ENCODE peak calls at places on chromosomes 6 and 20, in four cellular contexts. One of them, this sample, is unnamed.

GRCh38 chr6:56642366-56643261 is at the start of gene DST:
- DNase-seq in sigmoid colon: no peak
- DNase-seq in transverse colon: no peak
- DNase-seq in tibial nerve: no peak
- DNase-seq in this sample: no peak

GRCh38 chr6:110528051-110528929 is 51.9 kb upstream of the SLC22A16 start:
- DNase-seq in sigmoid colon: no peak
- DNase-seq in transverse colon: peak
- DNase-seq in tibial nerve: peak
- DNase-seq in this sample: no peak

GRCh38 chr6:90028080-90028778 is 134.0 kb downstream of the GJA10 start:
- DNase-seq in sigmoid colon: no peak
- DNase-seq in transverse colon: no peak
- DNase-seq in tibial nerve: no peak
- DNase-seq in this sample: no peak

GRCh38 chr6:170031096-170031471 is 259.8 kb downstream of the DLL1 start:
- DNase-seq in sigmoid colon: peak
- DNase-seq in transverse colon: peak
- DNase-seq in tibial nerve: no peak
- DNase-seq in this sample: peak

GRCh38 chr6:11714116-11714797 is 64.3 kb downstream of the ADTRP start:
- DNase-seq in sigmoid colon: no peak
- DNase-seq in transverse colon: no peak
- DNase-seq in tibial nerve: no peak
- DNase-seq in this sample: no peak

GRCh38 chr6:152635949-152636674 is 1.1 kb downstream of the SYNE1 start:
- DNase-seq in sigmoid colon: peak
- DNase-seq in transverse colon: no peak
- DNase-seq in tibial nerve: no peak
- DNase-seq in this sample: no peak

GRCh38 chr6:108100003-108100402 is 25.5 kb upstream of the OSTM1 start:
- DNase-seq in sigmoid colon: no peak
- DNase-seq in transverse colon: no peak
- DNase-seq in tibial nerve: no peak
- DNase-seq in this sample: no peak

GRCh38 chr6:75986935-75987334 is 85.5 kb downstream of the IMPG1 start:
- DNase-seq in sigmoid colon: no peak
- DNase-seq in transverse colon: no peak
- DNase-seq in tibial nerve: no peak
- DNase-seq in this sample: no peak

GRCh38 chr20:39108746-39109145 is 146.6 kb downstream of the DHX35 start:
- DNase-seq in sigmoid colon: no peak
- DNase-seq in transverse colon: no peak
- DNase-seq in tibial nerve: no peak
- DNase-seq in this sample: no peak

GRCh38 chr6:96836579-96837137 is 619 bp downstream of the GPR63 start:
- DNase-seq in sigmoid colon: no peak
- DNase-seq in transverse colon: no peak
- DNase-seq in tibial nerve: no peak
- DNase-seq in this sample: no peak

GRCh38 chr6:133223458-133224014 is 17.6 kb upstream of the EYA4 start:
- DNase-seq in sigmoid colon: no peak
- DNase-seq in transverse colon: no peak
- DNase-seq in tibial nerve: no peak
- DNase-seq in this sample: no peak

GRCh38 chr6:158571826-158572652 is 12.1 kb downstream of the TMEM181 start:
- DNase-seq in sigmoid colon: no peak
- DNase-seq in transverse colon: peak
- DNase-seq in tibial nerve: no peak
- DNase-seq in this sample: peak

GRCh38 chr20:2195614-2196013 is 94.0 kb downstream of the STK35 start:
- DNase-seq in sigmoid colon: no peak
- DNase-seq in transverse colon: no peak
- DNase-seq in tibial nerve: no peak
- DNase-seq in this sample: no peak

GRCh38 chr6:135095716-135096115 is 41.1 kb upstream of the HBS1L start:
- DNase-seq in sigmoid colon: no peak
- DNase-seq in transverse colon: no peak
- DNase-seq in tibial nerve: no peak
- DNase-seq in this sample: no peak

GRCh38 chr20:38889050-38889449 is 37.2 kb upstream of the FAM83D start:
- DNase-seq in sigmoid colon: no peak
- DNase-seq in transverse colon: no peak
- DNase-seq in tibial nerve: no peak
- DNase-seq in this sample: no peak

GRCh38 chr6:1607557-1608221 is 2.0 kb upstream of the FOXC1 start:
- DNase-seq in sigmoid colon: peak
- DNase-seq in transverse colon: no peak
- DNase-seq in tibial nerve: no peak
- DNase-seq in this sample: peak

GRCh38 chr20:47784599-47785320 is 521 bp downstream of the SULF2 start:
- DNase-seq in sigmoid colon: no peak
- DNase-seq in transverse colon: peak
- DNase-seq in tibial nerve: no peak
- DNase-seq in this sample: no peak

GRCh38 chr6:109048670-109049415 is 45.8 kb downstream of the SESN1 start:
- DNase-seq in sigmoid colon: no peak
- DNase-seq in transverse colon: no peak
- DNase-seq in tibial nerve: no peak
- DNase-seq in this sample: no peak

GRCh38 chr20:59515013-59515905 is 89.1 kb upstream of the PHACTR3 start:
- DNase-seq in sigmoid colon: no peak
- DNase-seq in transverse colon: peak
- DNase-seq in tibial nerve: no peak
- DNase-seq in this sample: peak

GRCh38 chr6:159203304-159204005 is 34.3 kb downstream of the FNDC1 start:
- DNase-seq in sigmoid colon: no peak
- DNase-seq in transverse colon: no peak
- DNase-seq in tibial nerve: no peak
- DNase-seq in this sample: no peak

GRCh38 chr6:131163886-131164285 is 28.6 kb downstream of the AKAP7 start:
- DNase-seq in sigmoid colon: no peak
- DNase-seq in transverse colon: no peak
- DNase-seq in tibial nerve: no peak
- DNase-seq in this sample: no peak

GRCh38 chr6:43803783-43804549 is 34.0 kb downstream of the VEGFA start:
- DNase-seq in sigmoid colon: no peak
- DNase-seq in transverse colon: peak
- DNase-seq in tibial nerve: no peak
- DNase-seq in this sample: no peak

GRCh38 chr6:139882977-139883728 is 508.7 kb upstream of the CITED2 start:
- DNase-seq in sigmoid colon: no peak
- DNase-seq in transverse colon: no peak
- DNase-seq in tibial nerve: no peak
- DNase-seq in this sample: no peak

GRCh38 chr20:46814366-46815232 is 80.0 kb upstream of the EYA2 start:
- DNase-seq in sigmoid colon: no peak
- DNase-seq in transverse colon: no peak
- DNase-seq in tibial nerve: no peak
- DNase-seq in this sample: no peak

GRCh38 chr6:49856282-49856681 is 10.1 kb downstream of the CRISP1 start:
- DNase-seq in sigmoid colon: no peak
- DNase-seq in transverse colon: no peak
- DNase-seq in tibial nerve: no peak
- DNase-seq in this sample: no peak

GRCh38 chr6:165910184-165910583 is 247.1 kb upstream of the PDE10A start:
- DNase-seq in sigmoid colon: no peak
- DNase-seq in transverse colon: no peak
- DNase-seq in tibial nerve: no peak
- DNase-seq in this sample: no peak

GRCh38 chr20:63520939-63521601 is 505 bp downstream of the PPDPF start:
- DNase-seq in sigmoid colon: peak
- DNase-seq in transverse colon: peak
- DNase-seq in tibial nerve: peak
- DNase-seq in this sample: peak
- TF ChIP-seq CTCF in sigmoid colon: no peak
- TF ChIP-seq CTCF in transverse colon: no peak
- TF ChIP-seq CTCF in tibial nerve: no peak
- TF ChIP-seq CTCF in this sample: no peak

GRCh38 chr6:80004199-80005072 is at the start of gene TTK:
- DNase-seq in sigmoid colon: peak
- DNase-seq in transverse colon: peak
- DNase-seq in tibial nerve: peak
- DNase-seq in this sample: peak
- TF ChIP-seq POLR2A in sigmoid colon: no peak
- TF ChIP-seq POLR2A in transverse colon: peak
- TF ChIP-seq POLR2A in tibial nerve: peak
- TF ChIP-seq POLR2A in this sample: no peak

DNA sequence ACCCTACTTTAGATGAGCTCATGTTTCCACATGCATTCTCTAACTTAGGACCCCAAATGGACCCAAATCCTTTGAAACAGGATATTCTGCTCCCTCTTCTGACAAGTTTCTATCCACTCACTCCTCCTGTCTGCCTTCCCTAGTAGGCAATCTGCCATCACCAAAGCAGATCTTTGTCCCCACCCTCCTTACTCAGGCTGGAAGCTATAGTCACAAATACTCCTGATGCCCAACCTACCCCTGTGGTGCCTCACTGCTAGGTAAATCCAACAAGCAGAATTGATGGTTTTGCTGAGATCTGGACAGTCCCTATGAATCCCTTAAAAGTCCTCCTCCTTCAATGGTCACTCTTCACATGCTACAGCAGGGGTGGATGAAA is 21.7 kb downstream of the ELOVL5 start:
- DNase-seq in sigmoid colon: no peak
- DNase-seq in transverse colon: no peak
- DNase-seq in tibial nerve: no peak
- DNase-seq in this sample: no peak
- TF ChIP-seq CTCF in sigmoid colon: no peak
- TF ChIP-seq CTCF in transverse colon: no peak
- TF ChIP-seq CTCF in tibial nerve: no peak
- TF ChIP-seq CTCF in this sample: no peak

GRCh38 chr6:156778615-156779205 is 1.5 kb downstream of the ARID1B start:
- DNase-seq in sigmoid colon: peak
- DNase-seq in transverse colon: peak
- DNase-seq in tibial nerve: peak
- DNase-seq in this sample: peak
- TF ChIP-seq POLR2A in sigmoid colon: no peak
- TF ChIP-seq POLR2A in transverse colon: no peak
- TF ChIP-seq POLR2A in tibial nerve: peak
- TF ChIP-seq POLR2A in this sample: peak

DNA sequence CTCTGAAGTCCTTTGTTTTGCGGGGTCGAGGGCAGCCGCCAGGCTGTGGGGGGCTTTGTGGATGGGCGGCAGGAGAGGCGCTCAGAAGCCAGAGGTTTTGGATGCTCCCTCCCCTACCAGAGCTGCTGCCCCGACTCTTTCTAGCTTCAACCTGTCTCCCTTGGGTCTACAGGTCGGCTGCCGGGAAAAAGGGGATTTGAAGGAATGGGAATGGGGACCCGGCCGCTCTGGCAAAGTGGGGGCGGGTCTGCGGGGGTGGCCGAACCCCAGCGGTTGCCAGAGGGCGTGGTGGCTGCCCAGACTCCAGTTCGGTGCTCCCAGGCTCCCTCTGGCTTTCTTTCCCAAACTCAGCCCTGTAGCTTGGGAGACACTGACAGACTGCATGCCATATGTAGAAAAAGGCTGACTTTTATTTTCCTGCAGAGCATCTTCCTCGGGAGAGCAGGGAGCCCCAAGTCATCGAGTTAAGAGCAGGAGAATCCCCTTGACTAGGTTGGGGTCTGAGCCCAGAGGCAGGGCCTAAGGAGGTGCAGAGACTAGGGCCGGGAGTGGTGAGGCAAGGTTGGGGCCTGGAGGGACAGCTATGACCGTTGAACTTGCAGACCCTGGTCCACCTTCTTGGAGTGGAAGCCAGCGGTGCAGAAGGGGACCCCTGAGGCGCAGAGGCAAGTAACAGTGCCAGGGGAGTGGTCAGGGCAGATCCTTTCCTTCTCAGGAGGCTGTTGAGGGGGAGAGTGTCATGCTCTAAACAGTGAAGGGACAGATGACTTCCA is 1.4 kb upstream of the PPP1R18 start:
- DNase-seq in sigmoid colon: peak
- DNase-seq in transverse colon: no peak
- DNase-seq in tibial nerve: no peak
- DNase-seq in this sample: no peak
- TF ChIP-seq CTCF in sigmoid colon: no peak
- TF ChIP-seq CTCF in transverse colon: no peak
- TF ChIP-seq CTCF in tibial nerve: peak
- TF ChIP-seq CTCF in this sample: no peak

DNA sequence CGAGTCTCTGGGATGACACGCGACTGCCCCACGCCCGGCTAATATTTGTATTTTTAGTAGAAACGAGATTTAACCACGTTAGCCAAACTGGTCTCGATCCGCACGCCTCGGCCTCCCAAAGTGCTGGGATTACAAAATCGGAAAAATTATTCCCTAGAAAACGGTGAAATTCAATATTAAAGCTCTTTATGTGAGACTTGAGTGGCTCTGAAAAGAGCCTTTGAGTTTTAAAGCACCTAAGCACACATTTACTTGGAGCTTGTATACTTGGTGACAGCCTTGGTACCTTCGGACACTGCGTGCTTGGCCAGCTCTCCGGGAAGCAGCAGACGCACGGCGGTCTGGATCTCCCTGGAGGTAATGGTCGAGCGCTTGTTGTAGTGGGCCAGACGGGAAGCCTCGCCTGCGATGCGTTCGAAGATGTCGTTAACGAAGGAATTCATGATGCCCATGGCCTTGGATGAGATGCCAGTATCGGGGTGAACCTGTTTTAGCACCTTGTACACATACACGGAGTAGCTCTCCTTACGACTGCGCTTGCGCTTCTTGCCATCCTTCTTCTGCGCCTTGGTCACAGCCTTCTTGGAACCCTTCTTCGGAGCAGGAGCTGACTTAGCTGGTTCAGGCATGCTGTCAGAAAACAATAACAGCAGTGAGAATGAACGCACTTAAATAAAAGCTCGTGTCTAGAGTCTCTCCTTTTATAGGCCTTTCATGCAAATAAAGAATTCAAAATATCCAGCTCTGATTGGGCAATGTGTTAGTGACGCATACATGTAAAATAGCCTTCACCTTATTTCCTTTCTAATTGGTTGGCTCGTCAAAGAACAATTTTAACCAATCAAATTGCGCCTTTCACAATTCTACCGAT is 129.0 kb downstream of the HFE start:
- DNase-seq in sigmoid colon: peak
- DNase-seq in transverse colon: peak
- DNase-seq in tibial nerve: no peak
- DNase-seq in this sample: no peak
- TF ChIP-seq POLR2A in sigmoid colon: peak
- TF ChIP-seq POLR2A in transverse colon: peak
- TF ChIP-seq POLR2A in tibial nerve: peak
- TF ChIP-seq POLR2A in this sample: peak

GRCh38 chr20:57585466-57586213 is 24.7 kb downstream of the PCK1 start:
- DNase-seq in sigmoid colon: no peak
- DNase-seq in transverse colon: no peak
- DNase-seq in tibial nerve: no peak
- DNase-seq in this sample: no peak

GRCh38 chr20:57584768-57585461 is 24.0 kb downstream of the PCK1 start:
- DNase-seq in sigmoid colon: no peak
- DNase-seq in transverse colon: no peak
- DNase-seq in tibial nerve: no peak
- DNase-seq in this sample: no peak

GRCh38 chr20:57582432-57583288 is 21.8 kb downstream of the PCK1 start:
- DNase-seq in sigmoid colon: peak
- DNase-seq in transverse colon: no peak
- DNase-seq in tibial nerve: no peak
- DNase-seq in this sample: no peak

GRCh38 chr20:57582029-57582378 is 21.1 kb downstream of the PCK1 start:
- DNase-seq in sigmoid colon: peak
- DNase-seq in transverse colon: no peak
- DNase-seq in tibial nerve: no peak
- DNase-seq in this sample: no peak

GRCh38 chr20:57583289-57584257 is 22.7 kb downstream of the PCK1 start:
- DNase-seq in sigmoid colon: no peak
- DNase-seq in transverse colon: no peak
- DNase-seq in tibial nerve: no peak
- DNase-seq in this sample: no peak
- TF ChIP-seq CTCF in sigmoid colon: no peak
- TF ChIP-seq CTCF in transverse colon: no peak
- TF ChIP-seq CTCF in tibial nerve: no peak
- TF ChIP-seq CTCF in this sample: no peak